ENCODE peak calls at places on chromosomes 12 and 14, in ten cellular contexts. A, U, Z, I, D, E, P, M, V and L are unnamed samples. For H3K4me1, the result is how much of the 10 kb centered on the place peaks cover.

GRCh38 chr12:94173660-94174265 is 25.4 kb downstream of the PLXNC1 start:
- DNase-seq in V (no peak), D (peak), I (no peak), Z (no peak), U (no peak), M (no peak), A (no peak), P (no peak), E (no peak), L (no peak)

GRCh38 chr12:57272337-57273151 is 21.6 kb upstream of the STAC3 start:
- DNase-seq in P (no peak), I (no peak), A (no peak), V (peak), Z (peak), U (no peak), E (no peak), D (no peak), M (no peak), L (no peak)

GRCh38 chr14:68794856-68795601 is 2.2 kb upstream of the ZFP36L1 start:
- DNase-seq in D (peak), A (peak), E (no peak), I (peak), P (peak), M (no peak), U (peak), V (peak), Z (peak), L (peak)

GRCh38 chr12:6494968-6495367 is 1.1 kb downstream of the NCAPD2 start:
- DNase-seq in I (no peak), E (no peak), U (no peak), D (no peak), A (no peak), P (peak), V (no peak), Z (no peak), M (no peak), L (no peak)

GRCh38 chr14:52044791-52045522 is 23.9 kb downstream of the NID2 start:
- DNase-seq in U (no peak), V (peak), P (peak), M (no peak), D (no peak), A (peak), I (peak), Z (no peak), E (no peak), L (no peak)

GRCh38 chr14:49861581-49861922 is 9.0 kb upstream of the NEMF start:
- DNase-seq in Z (peak), E (no peak), P (peak), M (peak), I (peak), V (peak), A (peak), D (peak), U (peak), L (peak)

GRCh38 chr14:45199246-45199645 is 53.8 kb downstream of the MIS18BP1 start:
- DNase-seq in U (no peak), V (peak), M (no peak), Z (no peak), I (no peak), E (no peak), P (no peak), A (no peak), D (no peak), L (no peak)

GRCh38 chr12:122082621-122083356 is 4.2 kb downstream of the MLXIP start:
- DNase-seq in U (no peak), V (peak), P (no peak), E (no peak), Z (peak), M (no peak), A (peak), I (no peak), D (no peak), L (no peak)

GRCh38 chr14:99524091-99524661 is 43.0 kb downstream of the CCNK start:
- DNase-seq in A (no peak), U (no peak), I (no peak), V (no peak), E (no peak), D (peak), P (no peak), Z (no peak), M (peak), L (peak)

GRCh38 chr12:47234576-47235141 is 154.9 kb upstream of the AMIGO2 start:
- DNase-seq in I (peak), Z (peak), A (no peak), P (no peak), M (no peak), E (no peak), U (no peak), V (no peak), D (no peak), L (no peak)

GRCh38 chr12:6335451-6336078 is 6.3 kb downstream of the TNFRSF1A start:
- DNase-seq in D (peak), M (peak), E (no peak), U (peak), A (peak), P (peak), V (peak), I (peak), Z (peak), L (peak)

GRCh38 chr12:51865757-51866270 is 17.3 kb upstream of the FIGNL2 start:
- DNase-seq in V (no peak), U (peak), A (no peak), D (no peak), I (no peak), E (no peak), Z (peak), M (no peak), P (no peak), L (no peak)

GRCh38 chr12:117921922-117922777 is 46.6 kb downstream of the KSR2 start:
- DNase-seq in A (no peak), P (no peak), Z (no peak), I (no peak), U (no peak), V (no peak), D (no peak), M (no peak), E (no peak), L (no peak)

GRCh38 chr12:578743-579449 is 84.3 kb downstream of the NINJ2 start:
- DNase-seq in E (no peak), V (no peak), U (no peak), I (peak), P (no peak), Z (peak), D (no peak), M (no peak), A (no peak), L (no peak)

GRCh38 chr14:32249780-32250179 is 46.7 kb upstream of the RNU6-8 start:
- DNase-seq in D (no peak), I (no peak), A (no peak), E (no peak), M (no peak), V (no peak), P (no peak), Z (no peak), U (no peak), L (no peak)

GRCh38 chr12:2451497-2451896 is 343.3 kb upstream of the FKBP4 start:
- DNase-seq in E (no peak), V (no peak), U (no peak), I (no peak), Z (no peak), A (no peak), D (no peak), P (no peak), M (no peak), L (no peak)

GRCh38 chr12:41795066-41795465 is 349.6 kb downstream of the GXYLT1 start:
- DNase-seq in A (no peak), M (no peak), V (peak), D (no peak), E (no peak), U (no peak), P (peak), I (no peak), Z (no peak), L (no peak)

GRCh38 chr12:3137814-3138445 is 60.8 kb downstream of the TSPAN9 start:
- DNase-seq in I (no peak), U (no peak), V (no peak), M (no peak), Z (no peak), P (no peak), D (no peak), E (no peak), A (no peak), L (no peak)

GRCh38 chr12:82299617-82300016 is 58.6 kb downstream of the CCDC59 start:
- DNase-seq in V (peak), I (no peak), E (peak), U (no peak), D (no peak), A (no peak), M (no peak), P (no peak), Z (peak), L (no peak)

GRCh38 chr12:119419371-119419770 is 84.8 kb downstream of the CCDC60 start:
- DNase-seq in D (no peak), Z (no peak), U (no peak), M (no peak), E (no peak), P (no peak), A (no peak), V (no peak), I (no peak), L (no peak)

GRCh38 chr12:20368653-20369163 is 371 bp downstream of the PDE3A start:
- DNase-seq in V (peak), A (peak), E (peak), I (peak), U (peak), P (peak), D (peak), Z (peak), M (peak), L (peak)

GRCh38 chr12:84421103-84421502 is 491.5 kb downstream of the SLC6A15 start:
- DNase-seq in Z (no peak), U (no peak), A (no peak), D (no peak), P (no peak), I (no peak), V (no peak), M (no peak), E (no peak), L (no peak)

GRCh38 chr12:86194721-86195120 is 61.5 kb downstream of the MGAT4C start:
- DNase-seq in U (no peak), A (no peak), E (no peak), M (no peak), I (no peak), V (no peak), D (no peak), P (no peak), Z (no peak), L (no peak)

GRCh38 chr12:131507881-131508280 is 203.0 kb upstream of the SFSWAP start:
- DNase-seq in A (no peak), U (no peak), E (no peak), V (no peak), I (no peak), D (no peak), M (no peak), P (no peak), Z (no peak), L (no peak)

GRCh38 chr14:105019861-105020814 is 745 bp downstream of the CDCA4 start:
- DNase-seq in E (no peak), I (peak), V (peak), Z (peak), U (peak), D (peak), P (peak), A (no peak), M (peak), L (peak)

GRCh38 chr12:117144599-117144998 is 45.4 kb upstream of the TESC start:
- DNase-seq in E (no peak), I (no peak), M (no peak), P (no peak), Z (no peak), D (no peak), V (no peak), U (no peak), A (no peak), L (no peak)

GRCh38 chr12:13436696-13437391 is 240.3 kb downstream of the EMP1 start:
- DNase-seq in A (no peak), P (peak), V (peak), I (peak), D (no peak), M (no peak), Z (peak), E (no peak), U (no peak), L (no peak)

DNA sequence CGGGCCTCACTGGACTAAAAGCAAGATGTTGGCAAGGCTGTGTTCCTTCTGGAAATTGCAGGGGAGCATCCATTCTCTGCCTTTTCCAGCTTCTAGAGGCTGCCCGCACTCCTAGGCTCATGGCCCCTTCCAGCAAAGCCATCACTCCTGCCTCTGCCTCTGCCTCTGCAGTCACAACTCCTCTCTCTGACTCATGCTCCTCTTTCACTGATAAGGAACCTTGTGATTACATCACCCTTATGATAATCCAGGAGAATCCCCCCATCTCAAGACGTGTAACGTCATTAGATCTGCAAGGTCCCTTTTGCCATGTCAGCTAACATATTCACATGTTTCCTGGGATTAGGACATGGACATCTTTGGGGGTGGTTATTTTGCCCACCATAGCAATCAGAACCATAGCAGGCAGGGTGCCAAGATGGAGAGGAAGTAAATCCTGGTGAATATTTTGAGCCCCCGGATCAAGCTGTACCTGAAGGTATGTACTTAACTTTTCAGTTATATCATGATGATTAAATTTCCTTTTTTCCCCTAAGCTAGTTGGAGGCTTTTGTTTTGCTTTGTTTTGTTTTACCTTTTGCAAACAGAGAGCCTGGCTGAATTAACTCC is 123.6 kb downstream of the SCARB1 start:
- DNase-seq in M (no peak), I (peak), P (no peak), V (peak), D (no peak), E (no peak), Z (no peak), U (no peak), A (no peak), L (no peak)
- H3K4me1 ChIP-seq in M (under half), I (under half), P (under half), V (under half), D (under half), E (under half), Z (under half), U (under half), A (under half), L (under half)

GRCh38 chr12:46223047-46223446 is 45.8 kb downstream of the SLC38A1 start:
- DNase-seq in E (no peak), Z (no peak), P (no peak), A (no peak), M (no peak), I (no peak), V (no peak), D (no peak), U (no peak), L (no peak)
- H3K4me1 ChIP-seq in E (under half), Z (under half), P (under half), A (under half), M (under half), I (under half), V (under half), D (under half), U (under half), L (under half)

GRCh38 chr14:95321201-95321600 is 1.5 kb upstream of the CLMN start:
- DNase-seq in E (no peak), P (no peak), A (no peak), V (no peak), U (no peak), M (no peak), D (no peak), Z (no peak), I (no peak), L (no peak)
- H3K4me1 ChIP-seq in E (under half), P (under half), A (under half), V (under half), U (under half), M (under half), D (under half), Z (under half), I (under half), L (under half)

DNA sequence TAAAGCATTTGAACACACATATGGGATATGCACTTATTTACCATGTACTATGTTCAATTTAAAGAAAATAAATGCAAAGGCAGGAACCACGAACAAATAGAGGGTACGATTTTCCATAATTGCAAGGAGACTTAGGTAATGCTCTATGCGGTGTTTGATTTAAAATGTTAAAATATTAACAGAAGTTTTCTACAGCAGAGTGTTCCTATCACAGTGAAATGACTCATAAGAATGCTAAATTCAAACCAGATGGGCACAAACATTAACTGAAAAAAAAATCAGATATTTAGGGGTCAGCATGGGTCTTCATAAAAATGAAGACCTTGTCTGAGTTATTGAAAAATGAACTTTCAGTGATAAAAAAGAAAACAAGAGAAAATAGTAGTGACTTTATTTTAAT is 65.4 kb downstream of the LLPH start:
- DNase-seq in Z (no peak), P (peak), V (peak), E (no peak), M (no peak), I (no peak), A (no peak), D (no peak), U (no peak), L (no peak)
- H3K4me1 ChIP-seq in Z (under half), P (half or more), V (under half), E (under half), M (under half), I (under half), A (under half), D (under half), U (under half), L (under half)

GRCh38 chr14:22266683-22267082 is 322.3 kb downstream of the DAD1 start:
- DNase-seq in Z (no peak), M (no peak), E (no peak), U (no peak), D (no peak), V (no peak), I (no peak), A (no peak), P (no peak), L (no peak)
- H3K4me1 ChIP-seq in Z (under half), M (under half), E (under half), U (under half), D (under half), V (under half), I (under half), A (under half), P (under half), L (under half)

DNA sequence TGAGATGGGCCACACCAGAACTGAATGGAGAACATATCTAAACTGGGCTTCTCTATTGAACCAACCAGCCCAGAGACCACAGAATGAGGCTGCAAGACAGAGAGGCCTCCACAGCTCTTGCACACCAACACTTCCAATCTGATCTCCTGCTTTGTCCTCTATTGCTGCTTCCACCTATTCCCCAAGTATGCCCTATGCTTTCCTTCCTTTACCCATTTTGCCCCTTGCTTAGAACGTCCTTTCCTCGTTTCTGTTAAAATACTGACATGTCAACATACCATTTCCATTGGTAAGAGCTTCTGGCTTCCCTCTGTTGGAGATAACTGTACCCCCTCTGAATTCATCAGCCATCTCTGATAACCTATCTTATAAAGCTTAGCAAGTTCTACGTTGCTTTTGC is 2.8 kb downstream of the SLC2A13 start:
- DNase-seq in M (no peak), P (no peak), Z (peak), I (no peak), D (no peak), U (no peak), V (no peak), E (no peak), A (no peak), L (no peak)
- H3K4me1 ChIP-seq in M (under half), P (under half), Z (under half), I (under half), D (under half), U (under half), V (under half), E (under half), A (under half), L (under half)

DNA sequence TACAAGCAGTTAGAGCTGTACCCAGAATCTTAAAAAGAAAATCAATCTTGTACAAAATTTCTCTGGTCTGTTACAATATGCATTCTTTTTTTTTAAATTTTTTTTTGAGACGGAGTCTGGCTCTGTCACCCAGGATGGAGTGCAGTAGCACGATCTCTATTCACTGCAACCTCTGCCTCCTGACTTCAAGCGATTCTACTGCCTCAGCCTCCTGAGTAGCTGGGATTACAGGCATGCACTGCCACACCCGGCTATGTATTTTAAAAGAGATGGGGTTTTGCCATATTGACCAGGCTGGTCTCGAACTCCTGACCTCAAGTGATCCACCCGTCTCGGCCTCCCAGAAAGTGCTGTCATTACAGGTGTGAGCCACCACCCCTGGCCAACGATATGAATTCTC is 4.1 kb downstream of the FBXO33 start:
- DNase-seq in M (no peak), I (no peak), P (no peak), A (no peak), D (no peak), E (no peak), Z (no peak), V (no peak), U (no peak), L (no peak)
- H3K4me1 ChIP-seq in M (under half), I (under half), P (under half), A (under half), D (under half), E (under half), Z (under half), V (under half), U (under half), L (under half)

GRCh38 chr12:76375470-76375869 is 27.3 kb upstream of the BBS10 start:
- DNase-seq in V (no peak), I (peak), A (no peak), D (no peak), Z (no peak), U (no peak), E (no peak), P (no peak), M (no peak), L (no peak)
- H3K4me1 ChIP-seq in V (under half), I (under half), A (under half), D (under half), Z (under half), U (under half), E (under half), P (under half), M (under half), L (under half)

GRCh38 chr14:56147980-56148901 is 30.0 kb downstream of the PELI2 start:
- DNase-seq in M (no peak), U (no peak), P (no peak), I (no peak), A (no peak), D (no peak), Z (peak), E (no peak), V (no peak), L (no peak)

GRCh38 chr14:56143025-56143424 is 24.8 kb downstream of the PELI2 start:
- DNase-seq in D (no peak), E (no peak), M (no peak), Z (no peak), I (no peak), A (no peak), V (no peak), U (no peak), P (no peak), L (no peak)

GRCh38 chr14:56145965-56146364 is 27.8 kb downstream of the PELI2 start:
- DNase-seq in M (no peak), D (no peak), U (no peak), P (no peak), Z (no peak), I (peak), A (no peak), V (peak), E (no peak), L (no peak)

GRCh38 chr14:56144176-56144575 is 26.0 kb downstream of the PELI2 start:
- DNase-seq in Z (no peak), E (no peak), D (no peak), I (no peak), V (no peak), P (no peak), A (no peak), U (no peak), M (no peak), L (no peak)

GRCh38 chr14:56145181-56145580 is 27.0 kb downstream of the PELI2 start:
- DNase-seq in P (no peak), D (no peak), V (peak), I (no peak), E (no peak), Z (no peak), U (no peak), A (no peak), M (no peak), L (no peak)
- H3K4me1 ChIP-seq in P (under half), D (under half), V (under half), I (under half), E (under half), Z (under half), U (under half), A (under half), M (under half), L (under half)